ENCODE peak calls at places on chromosomes 1 and 21, in seven cellular contexts. M, V, Z, P, O, U and F are unnamed samples.

GRCh38 chr1:204084247-204084772 is 11.4 kb downstream of the SOX13 start:
- DNase-seq in M (peak), V (no peak), Z (peak), P (no peak), O (no peak), U (peak), F (no peak)

GRCh38 chr1:31422505-31423319 is 9.7 kb downstream of the SERINC2 start:
- DNase-seq in M (peak), V (peak), Z (peak), P (peak), O (peak), U (peak), F (peak)

GRCh38 chr1:36109041-36109679 is 15.9 kb downstream of the COL8A2 start:
- DNase-seq in M (no peak), V (peak), Z (peak), P (peak), O (no peak), U (no peak), F (no peak)

GRCh38 chr1:208670778-208671177 is 426.6 kb upstream of the PLXNA2 start:
- DNase-seq in M (no peak), V (no peak), Z (no peak), P (no peak), O (no peak), U (no peak), F (no peak)

GRCh38 chr1:10693497-10694273 is 102.8 kb downstream of the CASZ1 start:
- DNase-seq in M (no peak), V (peak), Z (peak), P (no peak), O (no peak), U (no peak), F (peak)

GRCh38 chr1:192826791-192827477 is 18.1 kb downstream of the RGS2 start:
- DNase-seq in M (no peak), V (peak), Z (no peak), P (peak), O (no peak), U (no peak), F (no peak)

GRCh38 chr1:8134546-8135235 is 108.6 kb upstream of the ERRFI1 start:
- DNase-seq in M (no peak), V (peak), Z (no peak), P (peak), O (no peak), U (no peak), F (no peak)

GRCh38 chr1:196409586-196409985 is 198.7 kb downstream of the KCNT2 start:
- DNase-seq in M (no peak), V (no peak), Z (no peak), P (peak), O (no peak), U (no peak), F (no peak)

GRCh38 chr1:228794810-228795209 is 59.5 kb downstream of the RHOU start:
- DNase-seq in M (no peak), V (no peak), Z (no peak), P (no peak), O (no peak), U (no peak), F (no peak)

GRCh38 chr1:86016076-86016746 is 140.4 kb downstream of the COL24A1 start:
- DNase-seq in M (no peak), V (peak), Z (no peak), P (peak), O (no peak), U (no peak), F (no peak)

GRCh38 chr21:35925497-35925896 is 134.8 kb downstream of the SETD4 start:
- DNase-seq in M (no peak), V (peak), Z (peak), P (peak), O (peak), U (no peak), F (no peak)

GRCh38 chr1:47839460-47839760 is 157.8 kb downstream of the TRABD2B start:
- DNase-seq in M (no peak), V (no peak), Z (no peak), P (no peak), O (no peak), U (no peak), F (no peak)

GRCh38 chr1:182993746-182994145 is 29.5 kb upstream of the LAMC1 start:
- DNase-seq in M (no peak), V (no peak), Z (no peak), P (no peak), O (no peak), U (no peak), F (no peak)

GRCh38 chr1:67626495-67627235 is 58.3 kb upstream of the GADD45A start:
- DNase-seq in M (no peak), V (peak), Z (peak), P (peak), O (no peak), U (no peak), F (no peak)

GRCh38 chr1:162310337-162310736 is 66.3 kb downstream of the SPATA46 start:
- DNase-seq in M (no peak), V (peak), Z (no peak), P (peak), O (no peak), U (no peak), F (no peak)

GRCh38 chr21:16775056-16775455 is 737.8 kb upstream of the CXADR start:
- DNase-seq in M (peak), V (no peak), Z (no peak), P (no peak), O (no peak), U (peak), F (no peak)

GRCh38 chr1:47178665-47179022 is 11.2 kb downstream of the PDZK1IP1 start:
- DNase-seq in M (peak), V (no peak), Z (no peak), P (no peak), O (no peak), U (no peak), F (no peak)

GRCh38 chr1:207218512-207219352 is 102.7 kb upstream of the CD55 start:
- DNase-seq in M (no peak), V (no peak), Z (no peak), P (no peak), O (peak), U (no peak), F (no peak)

GRCh38 chr1:177411371-177411770 is 240.6 kb downstream of the BRINP2 start:
- DNase-seq in M (no peak), V (no peak), Z (no peak), P (no peak), O (no peak), U (no peak), F (no peak)

GRCh38 chr1:152347116-152347728 is 12.6 kb downstream of the FLG2 start:
- DNase-seq in M (no peak), V (peak), Z (no peak), P (peak), O (no peak), U (peak), F (peak)

GRCh38 chr1:85406887-85407593 is 57.9 kb downstream of the DDAH1 start:
- DNase-seq in M (no peak), V (peak), Z (peak), P (peak), O (peak), U (no peak), F (no peak)

GRCh38 chr1:146010126-146010738 is 11.3 kb downstream of the HJV start:
- DNase-seq in M (no peak), V (no peak), Z (no peak), P (no peak), O (no peak), U (no peak), F (no peak)

GRCh38 chr1:116407033-116407432 is 34.0 kb downstream of the ATP1A1 start:
- DNase-seq in M (no peak), V (no peak), Z (no peak), P (no peak), O (no peak), U (no peak), F (no peak)

GRCh38 chr1:55698136-55698535 is 483.0 kb upstream of the USP24 start:
- DNase-seq in M (no peak), V (no peak), Z (no peak), P (no peak), O (no peak), U (no peak), F (no peak)

GRCh38 chr1:13507075-13507474 is 6.7 kb downstream of the LRRC38 start:
- DNase-seq in M (no peak), V (no peak), Z (no peak), P (no peak), O (no peak), U (no peak), F (no peak)

GRCh38 chr1:213934642-213935041 is 53.1 kb upstream of the PROX1 start:
- DNase-seq in M (no peak), V (no peak), Z (no peak), P (peak), O (no peak), U (no peak), F (no peak)

GRCh38 chr1:8871965-8872399 is 6.5 kb downstream of the ENO1 start:
- DNase-seq in M (no peak), V (peak), Z (no peak), P (no peak), O (no peak), U (no peak), F (no peak)

GRCh38 chr21:36246080-36246631 is 73.8 kb upstream of the MORC3 start:
- DNase-seq in M (no peak), V (no peak), Z (no peak), P (no peak), O (no peak), U (no peak), F (no peak)

GRCh38 chr1:222926566-222926965 is 111.7 kb downstream of the DISP1 start:
- DNase-seq in M (no peak), V (peak), Z (no peak), P (peak), O (no peak), U (peak), F (no peak)

GRCh38 chr1:184672013-184672726 is 82.5 kb downstream of the EDEM3 start:
- DNase-seq in M (no peak), V (no peak), Z (no peak), P (no peak), O (no peak), U (no peak), F (no peak)

GRCh38 chr1:245771521-245772281 is 616.9 kb downstream of the KIF26B start:
- DNase-seq in M (no peak), V (peak), Z (peak), P (peak), O (no peak), U (no peak), F (no peak)

GRCh38 chr21:29155118-29155932 is 24.9 kb downstream of the MAP3K7CL start:
- DNase-seq in M (no peak), V (peak), Z (peak), P (peak), O (peak), U (no peak), F (no peak)

GRCh38 chr1:116764466-116764896 is 10.3 kb downstream of the CD2 start:
- DNase-seq in M (no peak), V (no peak), Z (no peak), P (no peak), O (no peak), U (no peak), F (no peak)

GRCh38 chr1:156703336-156703735 is 2.0 kb downstream of the CRABP2 start:
- DNase-seq in M (no peak), V (no peak), Z (no peak), P (no peak), O (no peak), U (no peak), F (no peak)

GRCh38 chr1:164803366-164803765 is 244.4 kb downstream of the PBX1 start:
- DNase-seq in M (no peak), V (peak), Z (no peak), P (peak), O (no peak), U (no peak), F (no peak)

GRCh38 chr1:183355797-183356196 is 62.4 kb downstream of the NMNAT2 start:
- DNase-seq in M (no peak), V (no peak), Z (no peak), P (no peak), O (no peak), U (no peak), F (no peak)

GRCh38 chr1:8345621-8346415 is 27.9 kb downstream of the SLC45A1 start:
- DNase-seq in M (no peak), V (no peak), Z (no peak), P (no peak), O (no peak), U (no peak), F (no peak)